ENCODE peak calls at places on chromosomes 3 and 15, in four cellular contexts. J is OCI-LY7, O is HCT116, K is neuronal stem cell. I is an unnamed sample.

GRCh38 chr3:188584958-188585689 is 431.2 kb downstream of the LPP start:
- DNase-seq in O (no peak), K (no peak), J (peak; percentile 50), I (peak; percentile 59)

GRCh38 chr3:65534825-65535224 is 503.9 kb downstream of the MAGI1 start:
- DNase-seq in J (no peak), K (no peak), O (no peak), I (no peak)

GRCh38 chr3:187368251-187368733 is at the start of gene RTP4:
- DNase-seq in J (peak; percentile 44), O (no peak), K (no peak), I (peak; percentile 79)

GRCh38 chr15:81049835-81050234 is 49.1 kb downstream of the TLNRD1 start:
- DNase-seq in K (no peak), O (no peak), J (no peak), I (no peak)

GRCh38 chr3:10249833-10250232 is 1.6 kb downstream of the TATDN2 start:
- DNase-seq in J (no peak), K (no peak), O (no peak), I (no peak)

GRCh38 chr3:89411211-89411610 is 303.8 kb downstream of the EPHA3 start:
- DNase-seq in J (no peak), K (no peak), O (no peak), I (no peak)

GRCh38 chr15:42194502-42194901 is 13.6 kb downstream of the VPS39 start:
- DNase-seq in O (no peak), J (no peak), K (no peak), I (no peak)

GRCh38 chr3:65200312-65200711 is 512.5 kb upstream of the ADAMTS9 start:
- DNase-seq in O (no peak), J (no peak), K (no peak), I (no peak)

GRCh38 chr15:77682564-77682963 is 49.9 kb upstream of the LINGO1 start:
- DNase-seq in K (no peak), J (no peak), O (no peak), I (no peak)

GRCh38 chr3:126103121-126104027 is 19.4 kb upstream of the SLC41A3 start:
- DNase-seq in K (no peak), J (peak; percentile 22), O (no peak), I (peak; percentile 67)

GRCh38 chr3:72310028-72310987 is 525.4 kb upstream of the PROK2 start:
- DNase-seq in K (no peak), O (no peak), J (peak; percentile 79), I (peak; percentile 83)

GRCh38 chr3:16600771-16601538 is 4.3 kb downstream of the DAZL start:
- DNase-seq in J (peak; percentile 87), K (peak; percentile 75), O (peak; percentile 72), I (peak; percentile 94)

GRCh38 chr3:81726735-81727134 is 34.7 kb downstream of the GBE1 start:
- DNase-seq in K (no peak), J (no peak), O (no peak), I (no peak)

GRCh38 chr3:147030274-147030673 is 376.1 kb downstream of the ZIC4 start:
- DNase-seq in K (no peak), O (no peak), J (no peak), I (no peak)

GRCh38 chr15:39118510-39118909 is 462.4 kb upstream of the THBS1 start:
- DNase-seq in K (no peak), J (no peak), O (no peak), I (no peak)

GRCh38 chr3:102529452-102529851 is 94.6 kb downstream of the ZPLD1 start:
- DNase-seq in O (peak; percentile 39), K (no peak), J (peak; percentile 2), I (no peak)

GRCh38 chr3:108183178-108183577 is 39.0 kb downstream of the IFT57 start:
- DNase-seq in O (no peak), K (no peak), J (no peak), I (no peak)

GRCh38 chr15:51265037-51265555 is 73.3 kb downstream of the CYP19A1 start:
- DNase-seq in K (no peak), J (no peak), O (no peak), I (no peak)

GRCh38 chr3:146524961-146525360 is 19.4 kb downstream of the PLSCR1 start:
- DNase-seq in O (no peak), K (no peak), J (no peak), I (no peak)

GRCh38 chr15:25060996-25061620 is 106.3 kb downstream of the SNRPN start:
- DNase-seq in J (no peak), K (no peak), O (no peak), I (no peak)

GRCh38 chr3:171753025-171753472 is 57.2 kb downstream of the PLD1 start:
- DNase-seq in O (no peak), J (no peak), K (no peak), I (no peak)

GRCh38 chr15:101600024-101600423 is 52.2 kb downstream of the TM2D3 start:
- DNase-seq in O (no peak), J (no peak), K (no peak), I (no peak)

GRCh38 chr3:69164296-69164695 is 41.9 kb upstream of the LMOD3 start:
- DNase-seq in K (no peak), J (no peak), O (no peak), I (no peak)

GRCh38 chr3:15750879-15751278 is 46.9 kb downstream of the ANKRD28 start:
- DNase-seq in O (no peak), K (no peak), J (no peak), I (no peak)

GRCh38 chr15:54812383-54812782 is 384.4 kb downstream of the RSL24D1 start:
- DNase-seq in O (no peak), K (no peak), J (no peak), I (no peak)

GRCh38 chr3:100782359-100782758 is 73.1 kb downstream of the TFG start:
- DNase-seq in J (no peak), K (no peak), O (no peak), I (no peak)

GRCh38 chr3:197554196-197554561 is 1.6 kb downstream of the BDH1 start:
- DNase-seq in K (no peak), O (no peak), J (peak; percentile 25), I (peak; percentile 53)

GRCh38 chr15:65835452-65835851 is 33.8 kb upstream of the RAB11A start:
- DNase-seq in K (no peak), O (no peak), J (no peak), I (no peak)

GRCh38 chr3:177713921-177714900 is 516.9 kb upstream of the TBL1XR1 start:
- DNase-seq in J (no peak), O (no peak), K (no peak), I (no peak)

GRCh38 chr3:126450219-126450618 is 25.5 kb downstream of the ZXDC start:
- DNase-seq in J (no peak), O (no peak), K (no peak), I (no peak)

GRCh38 chr15:67955256-67955655 is 98.9 kb upstream of the PIAS1 start:
- DNase-seq in O (no peak), K (no peak), J (no peak), I (no peak)
- H3K4me2 ChIP-seq in O (no peak overlapping the region), K (no peak overlapping the region), J (no peak overlapping the region), I (no peak overlapping the region)

GRCh38 chr3:191382661-191383060 is 52.3 kb upstream of the UTS2B start:
- DNase-seq in K (no peak), J (peak; percentile 55), O (no peak), I (no peak)

GRCh38 chr3:191379473-191379872 is 49.1 kb upstream of the UTS2B start:
- DNase-seq in K (no peak), J (peak; percentile 50), O (no peak), I (no peak)

GRCh38 chr3:191380001-191380400 is 49.7 kb upstream of the UTS2B start:
- DNase-seq in K (no peak), O (no peak), J (no peak), I (no peak)

GRCh38 chr3:191376742-191377141 is 46.4 kb upstream of the UTS2B start:
- DNase-seq in J (no peak), K (no peak), O (no peak), I (no peak)

DNA sequence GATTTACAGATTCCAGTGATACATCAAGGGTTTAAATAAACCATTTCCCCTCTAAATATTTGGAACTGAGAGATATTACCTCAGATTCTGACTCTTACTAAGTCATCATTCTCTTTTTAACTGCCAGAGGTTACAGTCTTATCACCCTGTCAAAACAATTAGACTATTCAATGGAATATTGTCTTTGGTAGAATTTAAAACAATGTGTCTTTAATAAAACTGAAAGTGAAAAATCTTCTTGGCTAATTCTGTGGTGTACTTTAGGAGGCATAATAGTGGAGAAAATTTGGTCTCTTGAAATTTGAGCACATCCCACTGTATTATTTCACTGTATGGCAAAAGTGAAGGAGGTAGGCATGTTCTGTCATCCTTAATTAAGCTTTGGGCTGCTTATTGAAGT is 47.8 kb upstream of the UTS2B start:
- DNase-seq in K (no peak), J (no peak), O (no peak), I (no peak)
- H3K4me2 ChIP-seq in K (no peak overlapping the region), J (no peak overlapping the region), O (no peak overlapping the region), I (no peak overlapping the region)

GRCh38 chr15:74301583-74302374 is 65.7 kb downstream of the CCDC33 start:
- DNase-seq in O (no peak), K (no peak), J (no peak), I (no peak)
- H3K4me2 ChIP-seq in O (no peak overlapping the region), K (peak overlapping the region; percentile 43), J (no peak overlapping the region), I (no peak overlapping the region)

DNA sequence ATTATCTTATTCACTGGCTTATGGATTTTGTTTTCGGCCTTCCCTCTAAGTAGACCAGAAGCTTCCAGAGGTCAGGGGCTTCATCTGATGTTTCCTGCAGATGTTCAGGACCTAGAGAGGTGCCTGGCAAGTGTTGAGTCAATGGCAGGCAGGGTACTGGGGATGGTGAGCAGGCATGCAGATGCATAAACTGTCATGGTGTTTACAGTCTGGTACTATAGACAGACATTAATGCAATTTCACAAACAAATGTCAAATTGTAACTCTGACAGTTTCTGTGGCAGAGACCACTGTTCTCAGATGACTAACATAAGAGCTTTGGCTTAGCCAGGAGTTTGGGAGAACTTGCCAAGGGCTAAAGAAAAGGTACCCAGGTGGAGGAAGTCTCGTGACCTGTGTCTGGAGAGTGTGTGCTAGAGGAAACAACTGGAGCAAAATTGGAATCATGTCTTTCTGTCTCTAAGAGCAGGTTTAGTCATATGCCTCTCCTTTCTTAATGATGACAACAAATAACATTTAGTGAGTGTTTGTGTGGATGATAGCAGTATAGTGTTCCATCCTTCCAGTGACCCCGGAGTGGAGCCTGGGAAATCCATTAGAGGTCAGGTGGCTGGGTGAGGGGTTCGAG is 53.7 kb upstream of the TRAK1 start:
- DNase-seq in O (no peak), J (no peak), K (no peak), I (no peak)
- H3K4me2 ChIP-seq in O (no peak overlapping the region), J (peak overlapping the region; percentile 48), K (no peak overlapping the region), I (no peak overlapping the region)

DNA sequence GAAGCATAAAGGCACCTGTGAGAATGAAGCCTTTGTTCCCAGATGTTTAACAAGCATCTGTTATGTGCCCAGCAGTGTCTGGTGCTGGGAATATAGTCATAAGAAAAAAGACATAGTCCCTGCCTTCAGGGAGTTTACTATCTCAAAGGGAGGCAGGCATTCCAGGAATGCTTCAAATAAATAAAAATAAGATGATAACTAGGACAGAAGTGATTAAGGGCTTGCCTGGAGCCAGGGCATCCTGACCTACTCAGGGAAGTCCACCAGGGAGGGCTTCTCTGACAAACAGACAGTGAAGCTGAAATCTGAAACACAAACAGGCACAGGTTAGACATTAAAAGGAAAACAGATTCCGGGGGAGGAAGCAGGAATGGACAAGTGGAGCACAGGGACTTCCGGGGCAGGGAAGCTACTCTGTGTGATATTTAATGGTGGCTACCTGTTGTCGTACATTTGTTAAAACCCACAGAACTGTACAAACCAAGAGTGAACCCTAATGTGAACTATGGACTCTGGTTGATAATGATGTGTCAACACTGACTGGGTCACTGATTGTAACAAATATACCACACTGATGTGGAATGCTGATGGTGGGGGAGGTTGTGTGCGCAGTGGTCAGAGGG is 53.3 kb downstream of the ITGB5 start:
- DNase-seq in K (no peak), J (no peak), O (no peak), I (no peak)
- H3K4me2 ChIP-seq in K (no peak overlapping the region), J (no peak overlapping the region), O (peak overlapping the region; percentile 46), I (no peak overlapping the region)